ENCODE peak calls at places on chromosomes 7 and 10, in five cellular contexts. Z is HEK293T; O is NCI-H774; B is effector CD4-positive, alpha-beta T cell; N is EH. J is an unnamed sample.

GRCh38 chr7:102129636-102130370 is 156.9 kb upstream of the SH2B2 start:
- DNase-seq in N (no peak), O (no peak), B (no peak), Z (no peak), J (no peak)

GRCh38 chr10:9010931-9011670 is 956.6 kb downstream of the GATA3 start:
- DNase-seq in Z (no peak), O (no peak), B (no peak), N (peak), J (no peak)

GRCh38 chr7:80225361-80225760 is 90.7 kb downstream of the GNAI1 start:
- DNase-seq in O (no peak), B (no peak), Z (no peak), N (peak), J (no peak)

GRCh38 chr10:35352508-35352907 is 16.2 kb downstream of the CCNY start:
- DNase-seq in Z (no peak), N (no peak), B (no peak), O (no peak), J (no peak)

GRCh38 chr10:34010891-34011290 is 676.4 kb upstream of the NRP1 start:
- DNase-seq in N (peak), O (no peak), B (no peak), Z (no peak), J (no peak)

GRCh38 chr7:4916115-4916514 is 32.6 kb upstream of the RADIL start:
- DNase-seq in O (no peak), B (no peak), Z (no peak), N (no peak), J (no peak)

GRCh38 chr7:73631558-73631957 is 7.2 kb upstream of the MLXIPL start:
- DNase-seq in N (no peak), Z (no peak), O (no peak), B (no peak), J (no peak)

GRCh38 chr7:41028591-41028990 is 674.3 kb downstream of the INHBA start:
- DNase-seq in Z (no peak), B (no peak), N (no peak), O (no peak), J (no peak)

GRCh38 chr7:91846436-91846835 is 34.1 kb downstream of the MTERF1 start:
- DNase-seq in O (no peak), Z (no peak), N (peak), B (no peak), J (no peak)

GRCh38 chr10:35394411-35394851 is 58.1 kb downstream of the CCNY start:
- DNase-seq in O (no peak), Z (no peak), B (no peak), N (peak), J (no peak)

GRCh38 chr7:23065974-23066373 is 39.6 kb upstream of the KLHL7 start:
- DNase-seq in Z (no peak), B (no peak), O (no peak), N (peak), J (no peak)

J was measured in nephron progenitor cell.